ENCODE peak calls at places on chromosomes 3 and 15, in six cellular contexts. Z, C, W, S, B and I are unnamed samples.

GRCh38 chr3:58521002-58521670 is 15.9 kb downstream of the ACOX2 start:
- DNase-seq in Z (peak), S (peak), B (no peak), C (no peak), W (no peak), I (no peak)

GRCh38 chr3:51955893-51956770 is 951 bp downstream of the GPR62 start:
- DNase-seq in S (no peak), B (no peak), Z (no peak), W (no peak), C (peak), I (no peak)

GRCh38 chr3:148329481-148330220 is 368.1 kb upstream of the AGTR1 start:
- DNase-seq in Z (no peak), C (no peak), B (no peak), S (no peak), W (no peak), I (no peak)

GRCh38 chr3:62873672-62874397 is 1.4 kb downstream of the CADPS start:
- DNase-seq in B (no peak), Z (no peak), S (no peak), C (peak), W (no peak), I (peak)

GRCh38 chr3:99242271-99242670 is 340.8 kb upstream of the DCBLD2 start:
- DNase-seq in Z (no peak), S (no peak), B (no peak), C (no peak), W (no peak), I (no peak)

GRCh38 chr3:125349055-125349454 is 26.1 kb downstream of the ZNF148 start:
- DNase-seq in Z (no peak), W (no peak), S (no peak), C (no peak), B (no peak), I (no peak)

GRCh38 chr3:33064929-33065328 is 32.0 kb downstream of the GLB1 start:
- DNase-seq in W (no peak), C (no peak), S (peak), B (no peak), Z (no peak), I (no peak)

GRCh38 chr3:111338059-111338698 is 203.8 kb upstream of the CD96 start:
- DNase-seq in B (no peak), S (peak), Z (no peak), C (peak), W (peak), I (peak)

GRCh38 chr15:52529289-52529929 is 729 bp upstream of the MYO5A start:
- DNase-seq in W (no peak), S (no peak), B (no peak), Z (no peak), C (peak), I (no peak)

GRCh38 chr3:105763674-105764036 is 105.2 kb downstream of the CBLB start:
- DNase-seq in S (no peak), B (no peak), C (no peak), Z (no peak), W (no peak), I (no peak)

GRCh38 chr15:68484696-68485400 is 52.9 kb upstream of the ITGA11 start:
- DNase-seq in W (no peak), Z (no peak), C (no peak), B (no peak), S (no peak), I (no peak)

GRCh38 chr15:34606545-34606944 is 23.1 kb upstream of the GOLGA8B start:
- DNase-seq in C (no peak), Z (no peak), W (no peak), B (no peak), S (no peak), I (no peak)

GRCh38 chr15:22265056-22265945 is 185.0 kb downstream of the OR4M2 start:
- DNase-seq in B (no peak), C (no peak), W (no peak), S (no peak), Z (no peak), I (no peak)

DNA sequence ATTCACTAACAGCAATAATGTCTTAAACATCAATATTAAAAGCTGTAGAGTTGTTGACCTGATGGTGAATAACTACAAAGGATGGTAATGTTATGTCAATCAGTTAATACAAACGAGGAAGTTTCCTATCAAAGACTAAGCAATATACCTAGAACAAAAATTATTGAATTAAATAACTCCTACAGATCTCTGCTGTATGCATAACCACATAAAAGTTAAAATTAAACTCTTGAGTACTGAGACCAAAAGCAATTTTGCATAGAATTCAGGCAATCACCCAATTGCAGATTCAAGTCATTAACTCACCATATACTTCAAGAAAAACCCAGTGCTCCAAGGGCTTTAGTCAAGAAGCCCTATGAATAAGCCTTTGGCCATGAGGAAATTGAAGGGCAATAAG is 518.8 kb downstream of the MECOM start:
- DNase-seq in W (no peak), Z (no peak), C (no peak), B (no peak), S (no peak), I (no peak)
- H3K4me3 ChIP-seq in W (no peak), Z (peak), C (no peak), B (no peak), S (no peak), I (no peak)

GRCh38 chr3:49785565-49786356 is 581 bp downstream of the IP6K1 start:
- DNase-seq in C (no peak), B (no peak), S (no peak), W (no peak), Z (no peak), I (no peak)
- TF ChIP-seq ZNF274 in C (no peak), B (no peak), S (no peak), W (no peak), Z (no peak), I (no peak)

GRCh38 chr3:42578054-42578453 is 3.7 kb downstream of the SEC22C start:
- DNase-seq in C (no peak), W (no peak), Z (no peak), B (no peak), S (no peak), I (no peak)

GRCh38 chr3:42581400-42581708 is 413 bp downstream of the SEC22C start:
- DNase-seq in S (no peak), C (no peak), Z (no peak), W (no peak), B (no peak), I (no peak)

GRCh38 chr3:42581709-42582473 is at the start of gene SEC22C:
- DNase-seq in S (peak), Z (peak), C (peak), W (peak), B (peak), I (peak)

DNA sequence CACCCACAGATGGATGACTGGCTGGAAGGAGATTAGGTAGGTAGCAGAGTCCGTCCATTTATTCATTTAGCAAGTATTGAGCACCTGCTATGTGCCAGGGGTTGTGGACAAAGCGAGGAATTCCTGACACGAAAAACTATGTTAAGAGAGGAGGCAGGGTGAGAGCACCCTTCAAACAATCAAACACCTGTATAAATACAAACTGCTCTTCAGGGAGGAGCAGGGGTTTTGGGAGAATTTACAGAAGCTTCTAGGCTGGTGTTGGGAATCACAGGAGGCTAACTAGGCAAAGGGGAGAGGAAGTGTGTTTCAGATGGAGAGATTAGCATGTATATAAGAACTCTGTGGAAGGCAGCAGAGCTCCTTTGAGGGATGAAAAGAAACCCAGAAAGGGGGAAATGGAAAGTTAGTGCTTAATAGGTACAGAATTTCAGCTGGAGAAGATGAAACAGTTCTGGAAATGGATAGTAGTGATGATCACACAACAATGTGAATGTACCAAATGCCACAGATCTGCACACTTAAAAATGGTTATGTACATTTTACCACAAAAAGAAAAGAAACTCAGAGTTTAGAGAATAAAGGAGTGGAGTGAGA is 805 bp upstream of the SEC22C start:
- DNase-seq in Z (no peak), S (no peak), W (no peak), C (no peak), B (no peak), I (peak)
- H3K9ac ChIP-seq in Z (peak), S (peak), W (peak), C (no peak), B (peak), I (peak)

DNA sequence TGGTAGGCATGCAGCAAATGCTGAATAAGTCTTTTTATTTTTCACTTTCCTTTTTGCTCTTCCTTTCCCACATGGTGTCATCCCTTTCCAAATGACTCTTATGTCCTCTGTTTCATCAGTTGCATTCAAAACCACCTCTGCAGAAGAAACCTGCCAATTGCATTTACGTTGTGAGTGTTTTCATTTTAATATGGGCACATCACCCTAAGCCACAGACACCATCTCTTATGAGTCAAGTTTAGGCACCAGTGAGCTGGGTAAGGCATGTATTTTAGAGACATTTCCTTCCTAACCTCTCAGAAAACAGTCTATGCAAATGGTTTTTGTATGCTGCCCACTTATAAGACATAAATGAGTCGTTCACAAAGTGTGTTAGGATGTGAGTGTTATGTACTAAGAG is 223.3 kb upstream of the ADAMTS9 start:
- DNase-seq in B (no peak), W (no peak), C (no peak), S (no peak), Z (no peak), I (no peak)
- H3K4me3 ChIP-seq in B (no peak), W (no peak), C (no peak), S (no peak), Z (no peak), I (no peak)

DNA sequence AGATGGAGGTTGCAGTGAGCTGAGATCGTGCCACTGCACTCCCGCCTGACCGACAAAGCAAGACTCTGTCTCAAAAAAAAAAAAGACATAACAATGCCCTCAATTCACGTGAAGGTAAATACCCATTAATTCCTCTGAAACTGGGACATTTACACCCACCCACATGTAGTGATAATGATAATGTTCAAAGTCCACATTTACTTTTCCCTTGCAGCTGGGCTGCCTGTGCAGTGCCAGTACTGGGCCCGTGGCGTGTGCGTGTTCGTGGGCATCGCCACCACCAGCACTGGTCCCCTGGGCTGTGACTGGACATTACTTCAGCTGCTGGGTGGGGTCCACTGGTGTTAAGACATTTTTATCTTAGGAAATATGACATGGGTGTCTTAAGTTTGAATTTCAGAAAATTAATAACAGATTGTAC is 123.6 kb downstream of the SLC25A26 start:
- DNase-seq in Z (no peak), C (no peak), B (no peak), W (no peak), S (peak), I (no peak)
- TF ChIP-seq ZNF274 in Z (no peak), C (no peak), B (no peak), W (no peak), S (no peak), I (no peak)

GRCh38 chr3:20726786-20727185 is 540.8 kb upstream of the SGO1 start:
- DNase-seq in S (no peak), C (no peak), B (no peak), W (no peak), Z (no peak), I (no peak)
- H3K9ac ChIP-seq in S (no peak), C (no peak), B (no peak), W (no peak), Z (no peak), I (no peak)

GRCh38 chr15:85618956-85619491 is 175.7 kb downstream of the KLHL25 start:
- DNase-seq in B (no peak), S (no peak), W (no peak), C (no peak), Z (no peak), I (peak)
- H3K4me3 ChIP-seq in B (no peak), S (no peak), W (no peak), C (no peak), Z (no peak), I (no peak)